ENCODE peak calls at places on chromosome 15, in ten cellular contexts. J is colonic mucosa, Y is pancreas, M is fibroblast of lung, O is right atrium auricular region, S is heart left ventricle, X is WERI-Rb-1, Q is IMR-90, R is stomach, I is breast epithelium. F is an unnamed sample.

GRCh38 chr15:83977992-83978391 is 257.6 kb upstream of the GOLGA6L4 start:
- DNase-seq in S (no peak), O (no peak), M (no peak), I (no peak), J (no peak), Y (peak; percentile 87), X (no peak), R (no peak), Q (no peak), F (no peak)

GRCh38 chr15:55588070-55588817 is at the start of gene PYGO1:
- DNase-seq in X (peak; percentile 72), J (peak; percentile 28), O (no peak), Y (peak; percentile 43), M (peak; percentile 68), R (peak; percentile 48), Q (peak; percentile 62), S (peak; percentile 63), I (no peak), F (peak; percentile 76)

GRCh38 chr15:40930430-40931299 is 1.5 kb downstream of the DLL4 start:
- DNase-seq in R (no peak), Y (no peak), I (no peak), Q (peak; percentile 51), O (no peak), J (peak; percentile 81), X (peak; percentile 90), M (no peak), S (peak; percentile 83), F (peak; percentile 82)

GRCh38 chr15:94840794-94841587 is 609.6 kb downstream of the MCTP2 start:
- DNase-seq in R (no peak), Q (peak; percentile 0), X (no peak), J (no peak), O (no peak), S (no peak), M (peak; percentile 47), Y (no peak), I (no peak), F (no peak)

GRCh38 chr15:66943456-66944095 is 121.8 kb upstream of the SMAD3 start:
- DNase-seq in Y (no peak), I (no peak), M (no peak), X (no peak), R (peak; percentile 42), Q (no peak), J (peak; percentile 57), S (no peak), O (no peak), F (peak; percentile 62)

GRCh38 chr15:63633312-63633711 is 36.1 kb downstream of the FBXL22 start:
- DNase-seq in O (no peak), S (no peak), Q (no peak), R (no peak), Y (no peak), I (no peak), X (no peak), J (no peak), M (no peak), F (no peak)

GRCh38 chr15:64623347-64624024 is 151.9 kb downstream of the RBPMS2 start:
- DNase-seq in Y (no peak), Q (peak; percentile 24), X (no peak), J (no peak), R (no peak), I (no peak), S (no peak), O (no peak), M (no peak), F (no peak)

GRCh38 chr15:97502038-97502437 is 458.5 kb upstream of the ARRDC4 start:
- DNase-seq in Y (no peak), J (no peak), Q (no peak), I (no peak), O (no peak), R (no peak), M (peak; percentile 27), X (no peak), S (no peak), F (no peak)

GRCh38 chr15:65646486-65646885 is 24.7 kb downstream of the SLC24A1 start:
- DNase-seq in X (no peak), S (no peak), I (no peak), R (no peak), J (no peak), O (no peak), Y (no peak), M (no peak), Q (peak; percentile 65), F (no peak)

GRCh38 chr15:36106640-36107335 is 472.6 kb upstream of the CDIN1 start:
- DNase-seq in S (peak; percentile 33), I (no peak), O (no peak), Q (no peak), R (no peak), M (no peak), Y (no peak), J (no peak), X (no peak), F (no peak)

GRCh38 chr15:81418891-81419290 is 44.9 kb upstream of the TMC3 start:
- DNase-seq in Y (no peak), O (no peak), J (no peak), X (no peak), Q (peak; percentile 6), R (no peak), M (no peak), S (no peak), I (no peak), F (no peak)

GRCh38 chr15:67161881-67162280 is 92.6 kb downstream of the AAGAB start:
- DNase-seq in Q (no peak), R (no peak), O (no peak), Y (no peak), I (no peak), S (no peak), J (no peak), X (no peak), M (no peak), F (no peak)

DNA sequence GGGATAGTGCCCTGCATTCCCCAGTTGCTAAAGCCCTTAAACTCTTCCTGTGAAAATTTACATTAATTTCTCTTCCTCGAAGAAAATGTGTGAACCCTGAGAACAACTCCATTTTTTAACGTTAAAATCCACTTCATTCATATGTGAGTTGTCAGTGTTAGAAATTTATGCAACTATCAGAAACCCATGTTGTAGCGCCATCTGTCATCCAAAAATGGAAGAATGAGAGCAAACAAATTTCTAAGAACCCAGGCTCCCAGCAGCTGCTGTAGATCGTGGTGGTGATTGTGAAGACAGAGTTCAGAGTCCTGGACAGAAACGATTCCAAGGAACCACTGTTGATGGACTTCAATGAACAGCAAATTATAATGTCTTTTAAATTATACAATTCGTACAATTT is 179.7 kb upstream of the NDN start:
- DNase-seq in X (peak; percentile 18), Y (no peak), O (no peak), J (no peak), R (no peak), I (no peak), M (peak; percentile 17), Q (no peak), S (no peak), F (no peak)
- TF ChIP-seq CTCF in X (peak; percentile 30), Y (no peak), O (peak; percentile 33), J (no peak), R (no peak), I (no peak), M (peak; percentile 28), Q (peak; percentile 14), S (no peak), F (peak; percentile 72)

DNA sequence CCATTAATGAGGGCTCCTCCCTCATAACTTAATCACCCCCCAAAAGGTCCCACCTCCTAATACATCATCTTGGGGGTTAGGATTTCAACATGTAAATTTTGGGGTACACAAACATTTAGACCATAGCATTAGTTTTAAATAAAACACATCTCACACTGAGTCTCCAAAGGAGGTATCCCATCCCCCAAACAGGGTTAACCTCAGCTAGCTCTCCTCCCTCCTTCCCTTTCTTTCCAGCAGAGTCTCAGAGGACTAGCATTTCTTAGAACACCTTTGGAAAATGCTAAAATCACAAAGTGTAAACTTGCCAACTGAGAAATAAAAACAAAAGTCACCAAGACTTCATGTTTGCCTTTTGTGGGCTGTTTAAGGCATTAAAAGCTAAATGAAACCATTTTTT is 51.2 kb upstream of the FOXB1 start:
- DNase-seq in Q (no peak), X (no peak), O (no peak), S (no peak), M (no peak), Y (no peak), J (no peak), I (no peak), R (no peak), F (no peak)
- H3K9me3 ChIP-seq in Q (no peaks in the 10 kb centered on the region), X (no peaks in the 10 kb centered on the region), O (no peaks in the 10 kb centered on the region), S (no peaks in the 10 kb centered on the region), M (no peaks in the 10 kb centered on the region), Y (no peaks in the 10 kb centered on the region), J (no peaks in the 10 kb centered on the region), I (peaks cover 5% of the 10 kb centered on the region), R (peaks cover 8% of the 10 kb centered on the region), F (no peaks in the 10 kb centered on the region)

GRCh38 chr15:51280838-51281237 is 57.6 kb downstream of the CYP19A1 start:
- DNase-seq in S (no peak), M (no peak), Q (no peak), X (no peak), Y (no peak), I (no peak), R (no peak), J (no peak), O (no peak), F (no peak)

GRCh38 chr15:51283026-51283425 is 55.4 kb downstream of the CYP19A1 start:
- DNase-seq in M (no peak), O (no peak), X (no peak), I (no peak), J (no peak), Y (no peak), R (no peak), Q (no peak), S (no peak), F (no peak)

GRCh38 chr15:51284871-51285270 is 53.5 kb downstream of the CYP19A1 start:
- DNase-seq in Q (no peak), X (no peak), R (no peak), O (no peak), S (no peak), J (no peak), Y (no peak), I (no peak), M (no peak), F (no peak)

GRCh38 chr15:51277085-51277484 is 61.3 kb downstream of the CYP19A1 start:
- DNase-seq in M (no peak), O (no peak), J (no peak), R (no peak), Y (no peak), X (no peak), I (no peak), Q (no peak), S (no peak), F (no peak)

DNA sequence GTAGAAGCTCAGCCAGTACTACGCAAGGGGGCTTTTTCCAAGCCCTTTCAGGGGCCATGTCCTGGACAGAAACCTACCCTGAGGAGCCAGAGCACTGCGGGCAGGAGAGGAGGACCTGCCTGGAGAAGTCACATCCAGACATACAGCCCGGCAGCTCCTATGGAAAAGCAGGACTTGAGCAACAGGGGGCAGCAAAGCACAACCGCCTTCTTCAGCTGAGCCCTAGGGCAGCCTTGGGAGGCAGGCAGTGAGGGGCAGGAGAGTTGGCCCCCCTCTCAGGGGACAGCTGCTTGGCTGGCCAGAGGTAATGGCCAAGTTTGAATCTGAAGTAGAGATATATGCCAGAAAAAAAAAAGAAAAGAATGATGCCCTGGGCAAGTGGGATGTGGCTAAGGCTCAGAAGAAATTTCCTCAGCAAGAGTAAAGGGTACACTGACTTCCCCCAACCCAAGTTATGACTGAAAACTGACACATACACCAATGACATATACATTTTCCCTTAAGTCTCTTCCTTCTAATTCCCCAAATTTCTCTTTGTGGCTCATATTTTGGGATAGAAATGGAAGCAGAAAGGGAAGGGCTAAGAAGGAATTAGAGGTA is 56.9 kb downstream of the CYP19A1 start:
- DNase-seq in M (peak; percentile 69), Q (peak; percentile 53), R (peak; percentile 64), Y (peak; percentile 60), S (peak; percentile 76), I (no peak), O (peak; percentile 74), X (peak; percentile 80), J (peak; percentile 79), F (no peak)
- TF ChIP-seq CTCF in M (peak; percentile 83), Q (peak; percentile 82), R (peak; percentile 46), Y (no peak), S (peak; percentile 79), I (peak; percentile 28), O (peak; percentile 82), X (peak; percentile 90), J (peak; percentile 56), F (peak; percentile 81)

GRCh38 chr15:73751481-73751880 is 1.7 kb downstream of the INSYN1 start:
- DNase-seq in R (no peak), M (no peak), I (no peak), Y (no peak), X (no peak), J (no peak), Q (no peak), S (no peak), O (no peak), F (no peak)
- H3K9me3 ChIP-seq in R (no peaks in the 10 kb centered on the region), M (no peaks in the 10 kb centered on the region), I (no peaks in the 10 kb centered on the region), Y (no peaks in the 10 kb centered on the region), X (no peaks in the 10 kb centered on the region), J (no peaks in the 10 kb centered on the region), Q (no peaks in the 10 kb centered on the region), S (no peaks in the 10 kb centered on the region), O (no peaks in the 10 kb centered on the region), F (no peaks in the 10 kb centered on the region)

F was measured in RWPE2.